ENCODE peak calls at places on chromosomes 12 and 14, in four cellular contexts. One of them, this sample, is unnamed.

GRCh38 chr14:23601424-23601823 is 22.8 kb upstream of the JPH4 start:
- DNase-seq in IMR-90: no peak
- DNase-seq in WTC11: no peak
- DNase-seq in kidney: no peak
- DNase-seq in this sample: no peak

GRCh38 chr14:101623685-101624444 is 62.6 kb downstream of the DIO3 start:
- DNase-seq in IMR-90: no peak
- DNase-seq in WTC11: no peak
- DNase-seq in kidney: no peak
- DNase-seq in this sample: no peak

GRCh38 chr12:32217354-32218310 is 111.0 kb downstream of the BICD1 start:
- DNase-seq in IMR-90: peak; percentile 85
- DNase-seq in WTC11: no peak
- DNase-seq in kidney: no peak
- DNase-seq in this sample: no peak

GRCh38 chr12:124496584-124496983 is 70.8 kb downstream of the NCOR2 start:
- DNase-seq in IMR-90: peak; percentile 28
- DNase-seq in WTC11: no peak
- DNase-seq in kidney: no peak
- DNase-seq in this sample: no peak

GRCh38 chr14:55508676-55509075 is 68.3 kb upstream of the TBPL2 start:
- DNase-seq in IMR-90: no peak
- DNase-seq in WTC11: no peak
- DNase-seq in kidney: no peak
- DNase-seq in this sample: no peak

GRCh38 chr14:59333668-59334067 is 131.5 kb downstream of the GPR135 start:
- DNase-seq in IMR-90: peak; percentile 95
- DNase-seq in WTC11: no peak
- DNase-seq in kidney: no peak
- DNase-seq in this sample: no peak

GRCh38 chr14:73789996-73790581 is 61.5 kb upstream of the PTGR2 start:
- DNase-seq in IMR-90: peak; percentile 97
- DNase-seq in WTC11: no peak
- DNase-seq in kidney: no peak
- DNase-seq in this sample: no peak

GRCh38 chr12:113757223-113758002 is 208.7 kb downstream of the RBM19 start:
- DNase-seq in IMR-90: no peak
- DNase-seq in WTC11: no peak
- DNase-seq in kidney: no peak
- DNase-seq in this sample: no peak

GRCh38 chr14:91127411-91127810 is 13.5 kb downstream of the DGLUCY start:
- DNase-seq in IMR-90: no peak
- DNase-seq in WTC11: no peak
- DNase-seq in kidney: peak; percentile 91
- DNase-seq in this sample: no peak

GRCh38 chr12:67942704-67943103 is 46.5 kb upstream of the IFNG-AS1 start:
- DNase-seq in IMR-90: no peak
- DNase-seq in WTC11: no peak
- DNase-seq in kidney: no peak
- DNase-seq in this sample: no peak

GRCh38 chr12:99455350-99456037 is 192.1 kb upstream of the GARIN6 start:
- DNase-seq in IMR-90: no peak
- DNase-seq in WTC11: peak; percentile 22
- DNase-seq in kidney: peak; percentile 55
- DNase-seq in this sample: no peak

GRCh38 chr12:26473291-26473690 is 277.9 kb downstream of the SSPN start:
- DNase-seq in IMR-90: peak; percentile 51
- DNase-seq in WTC11: no peak
- DNase-seq in kidney: no peak
- DNase-seq in this sample: no peak

GRCh38 chr14:93943930-93944329 is 16.8 kb downstream of the FAM181A start:
- DNase-seq in IMR-90: no peak
- DNase-seq in WTC11: no peak
- DNase-seq in kidney: no peak
- DNase-seq in this sample: no peak

GRCh38 chr12:104494137-104494815 is 37.5 kb downstream of the CHST11 start:
- DNase-seq in IMR-90: no peak
- DNase-seq in WTC11: no peak
- DNase-seq in kidney: no peak
- DNase-seq in this sample: no peak

GRCh38 chr12:27852117-27852516 is 72.1 kb upstream of the MANSC4 start:
- DNase-seq in IMR-90: no peak
- DNase-seq in WTC11: no peak
- DNase-seq in kidney: no peak
- DNase-seq in this sample: no peak

GRCh38 chr12:31849090-31849687 is 110.0 kb upstream of the RESF1 start:
- DNase-seq in IMR-90: peak; percentile 9
- DNase-seq in WTC11: no peak
- DNase-seq in kidney: no peak
- DNase-seq in this sample: no peak

GRCh38 chr14:96053236-96053599 is 14.1 kb downstream of the C14orf132 start:
- DNase-seq in IMR-90: no peak
- DNase-seq in WTC11: no peak
- DNase-seq in kidney: no peak
- DNase-seq in this sample: no peak

GRCh38 chr12:110135012-110135411 is 10.9 kb downstream of the IFT81 start:
- DNase-seq in IMR-90: peak; percentile 95
- DNase-seq in WTC11: no peak
- DNase-seq in kidney: no peak
- DNase-seq in this sample: no peak

GRCh38 chr12:20339060-20339459 is 29.3 kb upstream of the PDE3A start:
- DNase-seq in IMR-90: no peak
- DNase-seq in WTC11: no peak
- DNase-seq in kidney: no peak
- DNase-seq in this sample: no peak

GRCh38 chr12:132222096-132222807 is 78.0 kb downstream of the NOC4L start:
- DNase-seq in IMR-90: peak; percentile 2
- DNase-seq in WTC11: no peak
- DNase-seq in kidney: peak; percentile 92
- DNase-seq in this sample: no peak

GRCh38 chr12:104805186-104805585 is 152.9 kb downstream of the SLC41A2 start:
- DNase-seq in IMR-90: peak; percentile 64
- DNase-seq in WTC11: no peak
- DNase-seq in kidney: no peak
- DNase-seq in this sample: no peak

DNA sequence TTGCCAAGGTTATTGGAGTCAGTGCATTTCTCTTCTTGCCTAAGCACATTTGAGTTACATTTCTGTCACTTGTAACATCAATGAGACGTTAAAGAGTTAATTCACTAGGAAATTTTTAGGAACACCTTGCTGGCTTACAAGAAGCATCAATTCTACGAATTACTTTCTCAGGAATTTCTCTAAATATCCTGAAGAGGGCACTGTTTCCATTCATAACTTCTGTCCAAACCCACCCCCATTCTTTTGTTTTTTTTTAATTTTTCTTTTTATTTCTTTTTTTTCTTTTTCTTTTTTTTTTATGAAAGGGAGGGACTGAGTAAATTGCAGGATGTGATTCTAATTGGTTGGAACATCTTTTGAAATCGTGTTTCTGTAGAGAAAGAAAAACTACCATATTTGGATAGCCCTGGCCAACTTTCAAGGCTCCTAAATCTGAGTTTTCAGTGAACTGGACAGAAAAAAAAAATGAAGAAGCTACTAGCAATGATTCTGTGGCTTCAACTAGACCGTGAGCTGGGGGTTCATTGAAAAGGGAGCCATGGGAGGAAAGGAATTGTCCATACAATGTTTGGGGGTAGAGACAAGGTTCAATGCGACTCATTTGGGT is 285.3 kb downstream of the DAD1 start:
- DNase-seq in IMR-90: peak; percentile 50
- DNase-seq in WTC11: no peak
- DNase-seq in kidney: no peak
- DNase-seq in this sample: no peak
- TF ChIP-seq CTCF in IMR-90: peak; percentile 64
- TF ChIP-seq CTCF in WTC11: no peak
- TF ChIP-seq CTCF in kidney: peak; percentile 23
- TF ChIP-seq CTCF in this sample: peak; percentile 69

GRCh38 chr12:92927055-92927435 is 2.0 kb downstream of the EEA1 start:
- DNase-seq in IMR-90: peak; percentile 28
- DNase-seq in WTC11: no peak
- DNase-seq in kidney: no peak
- DNase-seq in this sample: no peak
- TF ChIP-seq CTCF in IMR-90: peak; percentile 23
- TF ChIP-seq CTCF in WTC11: no peak
- TF ChIP-seq CTCF in kidney: no peak
- TF ChIP-seq CTCF in this sample: peak; percentile 29

GRCh38 chr12:75558262-75558661 is 46.9 kb upstream of the KRR1 start:
- DNase-seq in IMR-90: no peak
- DNase-seq in WTC11: no peak
- DNase-seq in kidney: no peak
- DNase-seq in this sample: no peak

GRCh38 chr12:75563351-75563750 is 51.9 kb upstream of the KRR1 start:
- DNase-seq in IMR-90: no peak
- DNase-seq in WTC11: no peak
- DNase-seq in kidney: no peak
- DNase-seq in this sample: no peak

GRCh38 chr12:75561921-75562320 is 50.5 kb upstream of the KRR1 start:
- DNase-seq in IMR-90: no peak
- DNase-seq in WTC11: no peak
- DNase-seq in kidney: no peak
- DNase-seq in this sample: no peak

GRCh38 chr12:75556306-75556899 is 45.0 kb upstream of the KRR1 start:
- DNase-seq in IMR-90: no peak
- DNase-seq in WTC11: no peak
- DNase-seq in kidney: no peak
- DNase-seq in this sample: no peak

GRCh38 chr12:75560167-75560566 is 48.8 kb upstream of the KRR1 start:
- DNase-seq in IMR-90: peak; percentile 63
- DNase-seq in WTC11: no peak
- DNase-seq in kidney: no peak
- DNase-seq in this sample: no peak
- TF ChIP-seq CTCF in IMR-90: peak; percentile 51
- TF ChIP-seq CTCF in WTC11: no peak
- TF ChIP-seq CTCF in kidney: peak; percentile 28
- TF ChIP-seq CTCF in this sample: peak; percentile 52

GRCh38 chr14:102752239-102752847 is 24.9 kb upstream of the TRAF3 start:
- DNase-seq in IMR-90: no peak
- DNase-seq in WTC11: no peak
- DNase-seq in kidney: no peak
- DNase-seq in this sample: no peak
- TF ChIP-seq CTCF in IMR-90: no peak
- TF ChIP-seq CTCF in WTC11: no peak
- TF ChIP-seq CTCF in kidney: no peak
- TF ChIP-seq CTCF in this sample: no peak

GRCh38 chr12:89243786-89244185 is 108.5 kb downstream of the DUSP6 start:
- DNase-seq in IMR-90: peak; percentile 47
- DNase-seq in WTC11: no peak
- DNase-seq in kidney: no peak
- DNase-seq in this sample: no peak

GRCh38 chr12:89247962-89248361 is 104.3 kb downstream of the DUSP6 start:
- DNase-seq in IMR-90: peak; percentile 33
- DNase-seq in WTC11: no peak
- DNase-seq in kidney: no peak
- DNase-seq in this sample: no peak

GRCh38 chr12:89247541-89247942 is 104.8 kb downstream of the DUSP6 start:
- DNase-seq in IMR-90: peak; percentile 19
- DNase-seq in WTC11: no peak
- DNase-seq in kidney: no peak
- DNase-seq in this sample: no peak

GRCh38 chr12:89244536-89244935 is 107.8 kb downstream of the DUSP6 start:
- DNase-seq in IMR-90: peak; percentile 64
- DNase-seq in WTC11: no peak
- DNase-seq in kidney: no peak
- DNase-seq in this sample: no peak

GRCh38 chr12:89245090-89245489 is 107.2 kb downstream of the DUSP6 start:
- DNase-seq in IMR-90: peak; percentile 80
- DNase-seq in WTC11: no peak
- DNase-seq in kidney: no peak
- DNase-seq in this sample: no peak
- TF ChIP-seq CTCF in IMR-90: no peak
- TF ChIP-seq CTCF in WTC11: no peak
- TF ChIP-seq CTCF in kidney: no peak
- TF ChIP-seq CTCF in this sample: no peak